ENCODE peak calls at places on chromosomes 16 and 17, in six cellular contexts. A is left ventricle myocardium superior, N is NCI-H1092, F is colonic mucosa, D is islet precursor cell, L is AML-193. B is an unnamed sample.

GRCh38 chr17:9982159-9982558 is 77.1 kb upstream of the RCVRN start:
- DNase-seq in A (no peak), L (no peak), D (peak), N (no peak), F (no peak), B (peak)

GRCh38 chr16:55944377-55944802 is 69.2 kb upstream of the CES5A start:
- DNase-seq in N (peak), A (peak), D (peak), L (peak), F (peak), B (peak)

GRCh38 chr17:28018439-28019070 is 23.9 kb upstream of the NLK start:
- DNase-seq in A (peak), L (no peak), D (no peak), N (no peak), F (no peak), B (no peak)

GRCh38 chr17:7673239-7673638 is 14.1 kb downstream of the TP53 start:
- DNase-seq in L (no peak), D (no peak), F (peak), N (no peak), A (no peak), B (peak)

GRCh38 chr17:2302740-2303277 is 776 bp downstream of the SMG6 start:
- DNase-seq in D (peak), N (no peak), F (no peak), L (no peak), A (no peak), B (no peak)

GRCh38 chr17:7046127-7046724 is 2.3 kb upstream of the SLC16A11 start:
- DNase-seq in D (peak), N (no peak), L (no peak), F (peak), A (no peak), B (peak)

GRCh38 chr16:85180047-85180878 is 68.0 kb upstream of the CIBAR2 start:
- DNase-seq in L (no peak), D (no peak), N (no peak), A (no peak), F (no peak), B (no peak)

GRCh38 chr17:50661795-50662391 is 27.2 kb downstream of the ABCC3 start:
- DNase-seq in A (peak), F (peak), L (peak), N (no peak), D (peak), B (peak)

GRCh38 chr17:57482657-57483056 is 226.3 kb downstream of the MSI2 start:
- DNase-seq in D (no peak), A (no peak), L (no peak), N (no peak), F (no peak), B (no peak)

GRCh38 chr16:69732101-69732500 is 5.7 kb upstream of the NQO1 start:
- DNase-seq in L (no peak), F (peak), D (no peak), N (no peak), A (no peak), B (no peak)

GRCh38 chr17:37815516-37815915 is 70.7 kb upstream of the HNF1B start:
- DNase-seq in F (no peak), D (no peak), A (no peak), L (no peak), N (no peak), B (no peak)

GRCh38 chr17:56185905-56186783 is 32.9 kb downstream of the ANKFN1 start:
- DNase-seq in L (no peak), D (peak), F (no peak), N (no peak), A (no peak), B (no peak)

GRCh38 chr16:85360323-85361277 is 248.3 kb upstream of the CIBAR2 start:
- DNase-seq in L (no peak), D (no peak), N (peak), F (peak), A (no peak), B (peak)

GRCh38 chr17:75588546-75589016 is 981 bp downstream of the MYO15B start:
- DNase-seq in N (no peak), A (peak), F (no peak), D (no peak), L (no peak), B (no peak)

GRCh38 chr17:15659663-15660062 is 24.4 kb downstream of the TRIM16 start:
- DNase-seq in L (no peak), A (peak), D (peak), F (no peak), N (no peak), B (peak)

GRCh38 chr17:75875940-75876189 is 2.5 kb downstream of the TRIM47 start:
- DNase-seq in L (peak), D (peak), F (no peak), N (no peak), A (peak), B (no peak)

GRCh38 chr16:78183886-78184553 is 84.6 kb downstream of the WWOX start:
- DNase-seq in F (no peak), N (peak), L (no peak), D (no peak), A (no peak), B (no peak)

GRCh38 chr17:27760069-27760885 is 40.1 kb downstream of the NOS2 start:
- DNase-seq in L (peak), N (peak), A (peak), F (peak), D (peak), B (peak)

GRCh38 chr16:16828913-16829398 is 450.0 kb downstream of the NPIPA7 start:
- DNase-seq in F (no peak), D (peak), L (no peak), N (no peak), A (no peak), B (no peak)

GRCh38 chr17:17050346-17051345 is 8.4 kb downstream of the MPRIP start:
- DNase-seq in D (peak), L (no peak), A (no peak), F (no peak), N (no peak), B (no peak)

GRCh38 chr17:3722716-3723115 is 987 bp upstream of the HASPIN start:
- DNase-seq in F (no peak), A (no peak), D (no peak), L (no peak), N (no peak), B (no peak)

GRCh38 chr17:74516561-74516960 is 14.7 kb downstream of the CD300LB start:
- DNase-seq in N (no peak), L (no peak), F (peak), D (peak), A (no peak), B (no peak)

GRCh38 chr17:38761612-38762011 is 9.1 kb downstream of the PSMB3 start:
- DNase-seq in F (peak), A (no peak), D (peak), L (peak), N (no peak), B (peak)

GRCh38 chr17:35073183-35073790 is 9.8 kb upstream of the RFFL start:
- DNase-seq in N (no peak), D (no peak), F (no peak), A (no peak), L (no peak), B (no peak)

GRCh38 chr16:27199235-27199586 is 4.1 kb upstream of the KDM8 start:
- DNase-seq in L (no peak), A (no peak), F (no peak), N (no peak), D (no peak), B (no peak)

GRCh38 chr16:297832-298231 is 14.9 kb downstream of the PDIA2 start:
- DNase-seq in D (no peak), F (no peak), L (no peak), A (no peak), N (no peak), B (no peak)

GRCh38 chr17:30332057-30332542 is 1.8 kb downstream of the TMIGD1 start:
- DNase-seq in F (no peak), D (no peak), L (peak), A (no peak), N (no peak), B (no peak)

GRCh38 chr17:81516439-81516838 is 3.8 kb upstream of the ACTG1 start:
- DNase-seq in F (no peak), D (no peak), A (peak), L (no peak), N (no peak), B (no peak)

GRCh38 chr16:68893710-68894705 is 50.7 kb downstream of the TANGO6 start:
- DNase-seq in A (peak), N (no peak), D (peak), L (no peak), F (no peak), B (peak)

GRCh38 chr17:64045176-64045575 is 24.7 kb upstream of the ICAM2 start:
- DNase-seq in D (no peak), N (no peak), F (no peak), L (no peak), A (no peak), B (no peak)

GRCh38 chr16:4376126-4376819 is 4.6 kb downstream of the VASN start:
- DNase-seq in L (no peak), N (no peak), D (peak), F (peak), A (peak), B (no peak)

GRCh38 chr16:10128397-10129258 is 53.6 kb downstream of the GRIN2A start:
- DNase-seq in A (no peak), L (no peak), N (no peak), F (no peak), D (no peak), B (no peak)

B was measured in HT-29.